ENCODE peak calls at places on chromosomes 11 and 22, in four cellular contexts. Z is effector memory CD4-positive, alpha-beta T cell; Q is HepG2; L is body of pancreas. I is an unnamed sample. For H3K4me1, the result is how much of the 10 kb centered on the place peaks cover.

GRCh38 chr11:134120143-134120850 is 51.4 kb downstream of the JAM3 start:
- DNase-seq in Z (no peak), Q (no peak), L (peak), I (peak)

GRCh38 chr22:46514592-46515207 is 22.7 kb downstream of the CELSR1 start:
- DNase-seq in Z (no peak), Q (no peak), L (no peak), I (peak)

GRCh38 chr22:22802346-22802970 is 85.2 kb upstream of the IGLL5 start:
- DNase-seq in Z (no peak), Q (no peak), L (no peak), I (no peak)

GRCh38 chr11:122756417-122756816 is 81.9 kb upstream of the CRTAM start:
- DNase-seq in Z (no peak), Q (no peak), L (peak), I (no peak)

GRCh38 chr22:19844423-19845368 is 10.0 kb downstream of the GNB1L start:
- DNase-seq in Z (no peak), Q (no peak), L (peak), I (no peak)

GRCh38 chr11:41431784-41432183 is 27.7 kb downstream of the LRRC4C start:
- DNase-seq in Z (no peak), Q (peak), L (no peak), I (peak)

GRCh38 chr22:22318723-22319465 is 74.3 kb downstream of the VPREB1 start:
- DNase-seq in Z (no peak), Q (no peak), L (no peak), I (no peak)

GRCh38 chr11:122398167-122398566 is 257.4 kb upstream of the UBASH3B start:
- DNase-seq in Z (no peak), Q (no peak), L (no peak), I (no peak)

GRCh38 chr11:19430346-19431058 is 189.8 kb upstream of the E2F8 start:
- DNase-seq in Z (no peak), Q (no peak), L (peak), I (no peak)

GRCh38 chr11:107916671-107917241 is 11.5 kb upstream of the RAB39A start:
- DNase-seq in Z (no peak), Q (peak), L (no peak), I (peak)

GRCh38 chr11:111960916-111961315 is 23.8 kb downstream of the DIXDC1 start:
- DNase-seq in Z (no peak), Q (no peak), L (peak), I (peak)

GRCh38 chr11:131663403-131664200 is 293.2 kb downstream of the NTM start:
- DNase-seq in Z (no peak), Q (no peak), L (no peak), I (no peak)

GRCh38 chr11:76282106-76282630 is 75.9 kb upstream of the WNT11 start:
- DNase-seq in Z (no peak), Q (no peak), L (no peak), I (no peak)

GRCh38 chr11:76279651-76280050 is 73.3 kb upstream of the WNT11 start:
- DNase-seq in Z (no peak), Q (no peak), L (no peak), I (no peak)

GRCh38 chr11:76281558-76281906 is 75.2 kb upstream of the WNT11 start:
- DNase-seq in Z (no peak), Q (no peak), L (no peak), I (no peak)

GRCh38 chr11:76280151-76280881 is 74.0 kb upstream of the WNT11 start:
- DNase-seq in Z (no peak), Q (no peak), L (no peak), I (no peak)

GRCh38 chr11:76280882-76281557 is 74.7 kb upstream of the WNT11 start:
- DNase-seq in Z (no peak), Q (no peak), L (no peak), I (no peak)
- H3K4me1 ChIP-seq in Z (under half), Q (under half), L (under half), I (under half)

GRCh38 chr22:38707984-38708383 is 2.2 kb downstream of the GTPBP1 start:
- DNase-seq in Z (no peak), Q (no peak), L (no peak), I (no peak)

GRCh38 chr22:38707346-38707745 is 1.6 kb downstream of the GTPBP1 start:
- DNase-seq in Z (no peak), Q (peak), L (no peak), I (peak)

GRCh38 chr22:38705235-38706100 is at the start of gene GTPBP1:
- DNase-seq in Z (peak), Q (peak), L (peak), I (peak)

GRCh38 chr22:38706101-38706884 is 549 bp downstream of the GTPBP1 start:
- DNase-seq in Z (no peak), Q (no peak), L (peak), I (peak)

GRCh38 chr22:38706885-38707180 is 1.1 kb downstream of the GTPBP1 start:
- DNase-seq in Z (no peak), Q (no peak), L (no peak), I (no peak)
- H3K4me1 ChIP-seq in Z (under half), Q (under half), L (under half), I (under half)

DNA sequence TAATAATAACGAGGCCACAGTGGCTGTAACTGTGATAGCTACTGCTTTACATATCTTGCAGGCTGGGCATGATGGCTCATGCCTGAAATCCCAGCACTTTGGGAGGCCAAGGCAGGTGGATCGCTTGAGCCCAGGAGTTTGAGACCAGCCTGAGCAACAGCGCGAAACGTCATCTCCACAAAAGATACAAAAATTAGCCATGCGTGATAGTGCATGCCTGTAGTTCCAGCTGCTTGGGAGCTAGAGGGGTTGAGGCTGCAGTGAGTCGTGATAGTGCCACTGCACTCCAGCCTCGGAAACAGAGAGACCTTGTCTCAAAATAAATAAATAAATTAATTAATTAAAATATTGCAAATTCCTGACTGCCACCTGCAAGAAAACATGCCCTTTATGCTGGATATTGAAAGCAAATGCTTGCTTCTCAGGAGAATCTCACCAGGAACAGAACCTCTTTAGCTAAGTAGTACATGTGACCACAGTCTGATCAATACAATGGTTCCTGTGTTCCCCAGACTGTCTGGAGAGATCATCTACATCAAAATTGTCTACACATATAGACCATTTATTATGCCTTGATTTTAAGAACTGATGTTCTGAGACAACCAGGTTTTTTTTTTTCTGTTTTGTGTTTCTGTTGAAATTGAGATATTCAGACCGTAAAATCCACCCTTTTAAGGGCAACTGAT is 6.3 kb downstream of the ZBTB3 start:
- DNase-seq in Z (no peak), Q (no peak), L (no peak), I (no peak)
- H3K4me1 ChIP-seq in Z (under half), Q (under half), L (under half), I (under half)

GRCh38 chr22:38710352-38710751 is 4.6 kb downstream of the GTPBP1 start:
- DNase-seq in Z (no peak), Q (no peak), L (no peak), I (no peak)

GRCh38 chr22:38713921-38714320 is 8.2 kb downstream of the GTPBP1 start:
- DNase-seq in Z (no peak), Q (no peak), L (no peak), I (no peak)

GRCh38 chr22:38712496-38713207 is 6.9 kb downstream of the GTPBP1 start:
- DNase-seq in Z (no peak), Q (no peak), L (no peak), I (no peak)

GRCh38 chr22:38709306-38709705 is 3.6 kb downstream of the GTPBP1 start:
- DNase-seq in Z (no peak), Q (no peak), L (no peak), I (no peak)

DNA sequence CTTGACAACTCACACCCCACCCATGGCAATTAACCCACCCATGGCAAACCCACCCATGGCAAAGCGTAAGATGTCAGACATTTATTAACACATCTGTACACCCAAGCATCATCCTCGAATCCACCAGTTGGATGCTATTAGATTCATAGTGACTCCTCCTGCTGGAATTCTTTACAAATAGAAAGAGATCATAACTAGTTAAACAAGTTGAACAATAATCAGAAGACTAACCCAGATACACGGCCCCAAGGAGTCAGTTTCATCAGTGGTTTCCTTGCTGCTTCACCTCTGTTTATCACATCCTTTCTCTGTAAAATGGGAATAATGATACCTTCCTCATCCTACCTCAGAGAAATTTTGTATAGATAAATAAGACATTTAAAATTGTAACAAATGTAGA is 5.1 kb downstream of the GTPBP1 start:
- DNase-seq in Z (no peak), Q (no peak), L (no peak), I (no peak)
- H3K4me1 ChIP-seq in Z (under half), Q (under half), L (under half), I (under half)

GRCh38 chr11:69440876-69441275 is 40.6 kb upstream of the LINC01488 start:
- DNase-seq in Z (no peak), Q (no peak), L (no peak), I (no peak)
- H3K4me1 ChIP-seq in Z (under half), Q (half or more), L (under half), I (under half)

GRCh38 chr22:33013531-33014162 is 44.5 kb downstream of the SYN3 start:
- DNase-seq in Z (no peak), Q (peak), L (no peak), I (no peak)
- H3K4me1 ChIP-seq in Z (under half), Q (under half), L (under half), I (under half)

DNA sequence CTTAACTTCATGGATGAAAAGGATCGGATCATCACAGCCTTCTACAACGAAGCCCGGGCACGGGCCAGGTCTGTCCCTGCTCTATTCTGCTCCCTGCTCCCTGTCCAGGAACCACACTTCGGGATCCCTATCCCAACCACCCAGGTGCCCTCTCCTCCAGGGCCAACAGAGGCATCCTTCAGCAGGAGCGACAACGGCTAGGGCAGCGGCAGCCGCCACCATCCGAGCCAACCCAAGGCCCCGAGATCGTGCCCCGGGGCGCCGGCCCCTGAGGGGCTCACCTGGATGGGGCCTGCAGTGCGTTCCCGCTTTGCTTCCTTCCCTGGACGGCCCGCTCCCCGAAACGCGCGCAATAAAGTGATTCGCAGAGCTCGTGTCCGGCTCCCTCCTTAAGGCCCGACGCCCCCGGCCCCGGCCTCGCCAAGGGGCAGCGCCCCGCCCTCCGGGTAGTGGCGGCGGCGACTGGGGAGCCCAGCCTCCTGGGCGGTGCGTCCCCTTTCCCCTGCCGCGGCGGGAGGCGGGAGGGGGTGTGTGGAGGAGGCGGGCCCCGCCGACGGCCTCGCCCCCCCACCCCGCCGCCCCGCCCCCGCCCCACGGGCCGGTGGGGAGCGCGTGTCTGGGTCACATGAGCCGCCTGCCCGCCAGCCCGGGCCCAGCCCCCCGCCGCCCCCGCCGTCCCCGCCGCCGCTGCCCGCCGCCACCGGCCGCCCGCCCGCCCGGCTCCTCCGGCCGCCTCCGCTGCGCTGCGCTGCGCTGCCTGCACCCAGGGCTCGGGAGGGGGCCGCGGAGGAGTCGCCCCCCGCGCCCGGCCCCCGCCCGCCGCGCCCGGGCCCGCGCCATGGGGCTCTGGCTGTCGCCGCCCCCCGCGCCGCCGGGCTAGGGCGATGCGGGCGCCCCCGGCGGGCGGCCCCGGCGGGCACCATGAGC is at the start of gene VEGFB:
- DNase-seq in Z (peak), Q (no peak), L (peak), I (peak)
- H3K4me1 ChIP-seq in Z (under half), Q (half or more), L (half or more), I (under half)